ENCODE peak calls at places on chromosomes 16 and 17, in four cellular contexts. U is GM23338, F is right atrium auricular region, B is OCI-LY7. V is an unnamed sample.
A peak's percentile ranks its signal among the peaks of the same experiment; 100 is the strongest.

GRCh38 chr16:72247821-72248253 is 75.9 kb upstream of the PMFBP1 start:
- DNase-seq in F (no peak), U (no peak), B (no peak), V (no peak)

GRCh38 chr16:54204756-54205155 is 81.8 kb downstream of the IRX3 start:
- DNase-seq in B (no peak), U (no peak), F (no peak), V (no peak)

GRCh38 chr17:52170963-52171572 is 12.6 kb upstream of the CA10 start:
- DNase-seq in U (peak; percentile 70), B (no peak), F (no peak), V (peak; percentile 35)

GRCh38 chr16:78443780-78444422 is 344.4 kb downstream of the WWOX start:
- DNase-seq in U (no peak), F (no peak), B (no peak), V (no peak)

GRCh38 chr16:87195190-87195589 is 122.0 kb downstream of the C16orf95 start:
- DNase-seq in F (no peak), B (no peak), U (no peak), V (no peak)

GRCh38 chr16:87765473-87765775 is 362 bp downstream of the KLHDC4 start:
- DNase-seq in F (no peak), B (peak; percentile 68), U (peak; percentile 16), V (no peak)

GRCh38 chr17:40075216-40076100 is 12.7 kb downstream of the THRA start:
- DNase-seq in F (peak; percentile 83), U (peak; percentile 88), B (peak; percentile 69), V (peak; percentile 89)

GRCh38 chr17:77110006-77110374 is 30.8 kb upstream of the SEC14L1 start:
- DNase-seq in B (peak; percentile 85), U (peak; percentile 62), F (no peak), V (no peak)

GRCh38 chr16:54178491-54178976 is 108.1 kb downstream of the IRX3 start:
- DNase-seq in B (no peak), F (no peak), U (no peak), V (no peak)

GRCh38 chr17:10073026-10073425 is 125.4 kb downstream of the GAS7 start:
- DNase-seq in F (no peak), U (no peak), B (no peak), V (no peak)

GRCh38 chr17:6420173-6420641 is 14.7 kb downstream of the AIPL1 start:
- DNase-seq in U (peak; percentile 75), B (no peak), F (no peak), V (peak; percentile 81)

GRCh38 chr17:50265690-50266306 is 8.5 kb upstream of the TMEM92 start:
- DNase-seq in U (no peak), B (no peak), F (no peak), V (peak; percentile 34)

GRCh38 chr17:81365601-81366585 is 29.4 kb upstream of the BAHCC1 start:
- DNase-seq in U (no peak), F (no peak), B (peak; percentile 46), V (no peak)

GRCh38 chr16:19175492-19176262 is 7.6 kb downstream of the SYT17 start:
- DNase-seq in F (no peak), B (no peak), U (no peak), V (no peak)

GRCh38 chr17:44350733-44351226 is 5.7 kb downstream of the GRN start:
- DNase-seq in F (no peak), U (peak; percentile 85), B (peak; percentile 84), V (peak; percentile 94)

GRCh38 chr16:56610017-56610608 is 1.7 kb downstream of the MT2A start:
- DNase-seq in F (peak; percentile 85), U (no peak), B (peak; percentile 32), V (no peak)

GRCh38 chr17:72386619-72387237 is 265.9 kb downstream of the SOX9 start:
- DNase-seq in B (no peak), U (peak; percentile 60), F (no peak), V (peak; percentile 61)

GRCh38 chr16:57639172-57639571 is 10.7 kb downstream of the ADGRG1 start:
- DNase-seq in U (peak; percentile 90), F (no peak), B (peak; percentile 37), V (peak; percentile 97)

GRCh38 chr17:80173916-80174315 is 4.1 kb downstream of the CARD14 start:
- DNase-seq in F (no peak), U (no peak), B (no peak), V (no peak)

GRCh38 chr17:4939554-4939803 is 367 bp downstream of the SLC25A11 start:
- DNase-seq in B (no peak), U (peak; percentile 55), F (no peak), V (no peak)

GRCh38 chr16:778447-778846 is 9.7 kb downstream of the RPUSD1 start:
- DNase-seq in B (no peak), F (no peak), U (no peak), V (no peak)

GRCh38 chr16:80804451-80805383 is at the start of gene CDYL2:
- DNase-seq in F (no peak), B (peak; percentile 53), U (peak; percentile 31), V (peak; percentile 86)